ENCODE peak calls at places on chromosomes 12 and 14, in six cellular contexts. One of them, this sample, is unnamed.

GRCh38 chr14:53957739-53958138 is 1.1 kb upstream of the BMP4 start:
- DNase-seq in prostate gland: no peak
- DNase-seq in stimulated activated CD4-positive, alpha-beta T cell treated with anti-CD3 and anti-CD28 coated beads, Interleukin-4, amount 100 ng/mL, for 48 hours: no peak
- DNase-seq in astrocyte of the cerebellum: no peak
- DNase-seq in GDM1: no peak
- DNase-seq in NCI-H446 treated with DMSO at 0.1 percent for 48 hours: no peak
- DNase-seq in this sample: peak

GRCh38 chr12:13144266-13144828 is 40.9 kb upstream of the GSG1 start:
- DNase-seq in prostate gland: no peak
- DNase-seq in stimulated activated CD4-positive, alpha-beta T cell treated with anti-CD3 and anti-CD28 coated beads, Interleukin-4, amount 100 ng/mL, for 48 hours: no peak
- DNase-seq in astrocyte of the cerebellum: no peak
- DNase-seq in GDM1: peak
- DNase-seq in NCI-H446 treated with DMSO at 0.1 percent for 48 hours: no peak
- DNase-seq in this sample: no peak

GRCh38 chr14:51806624-51807023 is 53.8 kb upstream of the GNG2 start:
- DNase-seq in prostate gland: no peak
- DNase-seq in stimulated activated CD4-positive, alpha-beta T cell treated with anti-CD3 and anti-CD28 coated beads, Interleukin-4, amount 100 ng/mL, for 48 hours: no peak
- DNase-seq in astrocyte of the cerebellum: no peak
- DNase-seq in GDM1: no peak
- DNase-seq in NCI-H446 treated with DMSO at 0.1 percent for 48 hours: no peak
- DNase-seq in this sample: no peak

GRCh38 chr14:91649930-91650329 is 82.0 kb downstream of the CATSPERB start:
- DNase-seq in prostate gland: peak
- DNase-seq in stimulated activated CD4-positive, alpha-beta T cell treated with anti-CD3 and anti-CD28 coated beads, Interleukin-4, amount 100 ng/mL, for 48 hours: no peak
- DNase-seq in astrocyte of the cerebellum: peak
- DNase-seq in GDM1: no peak
- DNase-seq in NCI-H446 treated with DMSO at 0.1 percent for 48 hours: no peak
- DNase-seq in this sample: no peak

GRCh38 chr14:70731447-70732239 is 77.7 kb downstream of the MAP3K9 start:
- DNase-seq in prostate gland: peak
- DNase-seq in stimulated activated CD4-positive, alpha-beta T cell treated with anti-CD3 and anti-CD28 coated beads, Interleukin-4, amount 100 ng/mL, for 48 hours: no peak
- DNase-seq in astrocyte of the cerebellum: no peak
- DNase-seq in GDM1: no peak
- DNase-seq in NCI-H446 treated with DMSO at 0.1 percent for 48 hours: no peak
- DNase-seq in this sample: no peak

GRCh38 chr12:58156697-58157096 is 215.3 kb downstream of the ATP23 start:
- DNase-seq in prostate gland: no peak
- DNase-seq in stimulated activated CD4-positive, alpha-beta T cell treated with anti-CD3 and anti-CD28 coated beads, Interleukin-4, amount 100 ng/mL, for 48 hours: no peak
- DNase-seq in astrocyte of the cerebellum: no peak
- DNase-seq in GDM1: no peak
- DNase-seq in NCI-H446 treated with DMSO at 0.1 percent for 48 hours: no peak
- DNase-seq in this sample: no peak

GRCh38 chr14:34707722-34708121 is 6.7 kb downstream of the CFL2 start:
- DNase-seq in prostate gland: no peak
- DNase-seq in stimulated activated CD4-positive, alpha-beta T cell treated with anti-CD3 and anti-CD28 coated beads, Interleukin-4, amount 100 ng/mL, for 48 hours: no peak
- DNase-seq in astrocyte of the cerebellum: no peak
- DNase-seq in GDM1: no peak
- DNase-seq in NCI-H446 treated with DMSO at 0.1 percent for 48 hours: no peak
- DNase-seq in this sample: no peak

GRCh38 chr12:123011701-123012100 is 31.2 kb downstream of the ARL6IP4 start:
- DNase-seq in prostate gland: no peak
- DNase-seq in stimulated activated CD4-positive, alpha-beta T cell treated with anti-CD3 and anti-CD28 coated beads, Interleukin-4, amount 100 ng/mL, for 48 hours: no peak
- DNase-seq in astrocyte of the cerebellum: no peak
- DNase-seq in GDM1: no peak
- DNase-seq in NCI-H446 treated with DMSO at 0.1 percent for 48 hours: no peak
- DNase-seq in this sample: no peak

GRCh38 chr12:65306603-65307501 is 28.4 kb downstream of the MSRB3 start:
- DNase-seq in prostate gland: no peak
- DNase-seq in stimulated activated CD4-positive, alpha-beta T cell treated with anti-CD3 and anti-CD28 coated beads, Interleukin-4, amount 100 ng/mL, for 48 hours: no peak
- DNase-seq in astrocyte of the cerebellum: no peak
- DNase-seq in GDM1: no peak
- DNase-seq in NCI-H446 treated with DMSO at 0.1 percent for 48 hours: no peak
- DNase-seq in this sample: no peak

GRCh38 chr12:65300679-65301349 is 22.3 kb downstream of the MSRB3 start:
- DNase-seq in prostate gland: no peak
- DNase-seq in stimulated activated CD4-positive, alpha-beta T cell treated with anti-CD3 and anti-CD28 coated beads, Interleukin-4, amount 100 ng/mL, for 48 hours: no peak
- DNase-seq in astrocyte of the cerebellum: no peak
- DNase-seq in GDM1: no peak
- DNase-seq in NCI-H446 treated with DMSO at 0.1 percent for 48 hours: no peak
- DNase-seq in this sample: no peak

GRCh38 chr14:58752782-58753181 is 115.0 kb downstream of the DACT1 start:
- DNase-seq in prostate gland: peak
- DNase-seq in stimulated activated CD4-positive, alpha-beta T cell treated with anti-CD3 and anti-CD28 coated beads, Interleukin-4, amount 100 ng/mL, for 48 hours: no peak
- DNase-seq in astrocyte of the cerebellum: no peak
- DNase-seq in GDM1: no peak
- DNase-seq in NCI-H446 treated with DMSO at 0.1 percent for 48 hours: peak
- DNase-seq in this sample: no peak

GRCh38 chr12:121603581-121603980 is 22.7 kb upstream of the ORAI1 start:
- DNase-seq in prostate gland: no peak
- DNase-seq in stimulated activated CD4-positive, alpha-beta T cell treated with anti-CD3 and anti-CD28 coated beads, Interleukin-4, amount 100 ng/mL, for 48 hours: no peak
- DNase-seq in astrocyte of the cerebellum: no peak
- DNase-seq in GDM1: no peak
- DNase-seq in NCI-H446 treated with DMSO at 0.1 percent for 48 hours: no peak
- DNase-seq in this sample: no peak

GRCh38 chr12:49338830-49339463 is 2.0 kb upstream of the C1QL4 start:
- DNase-seq in prostate gland: no peak
- DNase-seq in stimulated activated CD4-positive, alpha-beta T cell treated with anti-CD3 and anti-CD28 coated beads, Interleukin-4, amount 100 ng/mL, for 48 hours: no peak
- DNase-seq in astrocyte of the cerebellum: no peak
- DNase-seq in GDM1: no peak
- DNase-seq in NCI-H446 treated with DMSO at 0.1 percent for 48 hours: no peak
- DNase-seq in this sample: no peak

GRCh38 chr12:5379737-5380496 is 52.0 kb upstream of the NTF3 start:
- DNase-seq in prostate gland: no peak
- DNase-seq in stimulated activated CD4-positive, alpha-beta T cell treated with anti-CD3 and anti-CD28 coated beads, Interleukin-4, amount 100 ng/mL, for 48 hours: no peak
- DNase-seq in astrocyte of the cerebellum: no peak
- DNase-seq in GDM1: no peak
- DNase-seq in NCI-H446 treated with DMSO at 0.1 percent for 48 hours: no peak
- DNase-seq in this sample: peak

GRCh38 chr12:131413006-131413405 is 297.9 kb upstream of the SFSWAP start:
- DNase-seq in prostate gland: no peak
- DNase-seq in stimulated activated CD4-positive, alpha-beta T cell treated with anti-CD3 and anti-CD28 coated beads, Interleukin-4, amount 100 ng/mL, for 48 hours: no peak
- DNase-seq in astrocyte of the cerebellum: no peak
- DNase-seq in GDM1: no peak
- DNase-seq in NCI-H446 treated with DMSO at 0.1 percent for 48 hours: no peak
- DNase-seq in this sample: no peak

GRCh38 chr14:50002926-50003212 is 110.0 kb downstream of the ARF6 start:
- DNase-seq in prostate gland: no peak
- DNase-seq in stimulated activated CD4-positive, alpha-beta T cell treated with anti-CD3 and anti-CD28 coated beads, Interleukin-4, amount 100 ng/mL, for 48 hours: no peak
- DNase-seq in astrocyte of the cerebellum: no peak
- DNase-seq in GDM1: no peak
- DNase-seq in NCI-H446 treated with DMSO at 0.1 percent for 48 hours: no peak
- DNase-seq in this sample: no peak

GRCh38 chr12:45547822-45548221 is 181.7 kb upstream of the ARID2 start:
- DNase-seq in prostate gland: no peak
- DNase-seq in stimulated activated CD4-positive, alpha-beta T cell treated with anti-CD3 and anti-CD28 coated beads, Interleukin-4, amount 100 ng/mL, for 48 hours: no peak
- DNase-seq in astrocyte of the cerebellum: no peak
- DNase-seq in GDM1: no peak
- DNase-seq in NCI-H446 treated with DMSO at 0.1 percent for 48 hours: no peak
- DNase-seq in this sample: no peak

GRCh38 chr12:31897791-31898503 is 61.3 kb upstream of the RESF1 start:
- DNase-seq in prostate gland: no peak
- DNase-seq in stimulated activated CD4-positive, alpha-beta T cell treated with anti-CD3 and anti-CD28 coated beads, Interleukin-4, amount 100 ng/mL, for 48 hours: no peak
- DNase-seq in astrocyte of the cerebellum: no peak
- DNase-seq in GDM1: no peak
- DNase-seq in NCI-H446 treated with DMSO at 0.1 percent for 48 hours: peak
- DNase-seq in this sample: no peak